ENCODE peak calls at places on chromosomes 6 and 20, in eight cellular contexts. O is HCT116, W is GM12878, V is sigmoid colon, G is A549, C is gastrocnemius medialis, I is lower leg skin, X is uterus. N is an unnamed sample.
A peak's percentile ranks its signal among the peaks of the same experiment; 100 is the strongest.

GRCh38 chr6:29791786-29792122 is 35.9 kb upstream of the HLA-G start:
- DNase-seq in I (no peak), C (no peak), V (no peak), W (no peak), X (no peak), O (no peak), G (no peak), N (no peak)

GRCh38 chr6:109015185-109015584 is 79.5 kb downstream of the SESN1 start:
- DNase-seq in C (no peak), O (no peak), W (no peak), V (no peak), G (no peak), X (no peak), I (no peak), N (peak; percentile 2)

GRCh38 chr6:63844287-63844686 is 208.7 kb downstream of the PHF3 start:
- DNase-seq in G (no peak), X (no peak), V (no peak), C (no peak), I (no peak), W (no peak), O (no peak), N (no peak)

GRCh38 chr6:135506270-135506997 is 8.9 kb upstream of the AHI1 start:
- DNase-seq in X (no peak), G (peak; percentile 69), C (no peak), V (no peak), I (no peak), O (no peak), W (no peak), N (peak; percentile 73)

GRCh38 chr20:1005452-1006027 is 3.4 kb upstream of the RSPO4 start:
- DNase-seq in I (peak; percentile 72), X (no peak), G (peak; percentile 66), V (peak; percentile 24), W (peak; percentile 2), C (no peak), O (peak; percentile 63), N (peak; percentile 32)

GRCh38 chr6:82363368-82364086 is at the start of gene TPBG:
- DNase-seq in C (no peak), O (peak; percentile 47), W (no peak), V (peak; percentile 70), X (peak; percentile 45), G (peak; percentile 72), I (peak; percentile 90), N (no peak)

GRCh38 chr6:118843685-118844390 is 50.1 kb upstream of the ASF1A start:
- DNase-seq in C (no peak), G (no peak), V (no peak), I (no peak), W (peak; percentile 69), X (no peak), O (no peak), N (no peak)

GRCh38 chr6:72151742-72152141 is 265.4 kb downstream of the RIMS1 start:
- DNase-seq in W (no peak), V (no peak), O (no peak), I (no peak), G (no peak), C (no peak), X (no peak), N (no peak)

GRCh38 chr6:69866351-69867074 is at the start of gene COL19A1:
- DNase-seq in G (no peak), O (no peak), W (peak; percentile 76), V (peak; percentile 64), C (no peak), I (no peak), X (no peak), N (peak; percentile 24)

GRCh38 chr6:28258877-28259777 is at the start of gene NKAPL:
- DNase-seq in W (no peak), C (peak; percentile 48), O (no peak), V (peak; percentile 93), G (no peak), X (peak; percentile 71), I (peak; percentile 94), N (peak; percentile 20)

GRCh38 chr20:11035211-11035610 is 361.4 kb upstream of the JAG1 start:
- DNase-seq in O (no peak), W (no peak), C (no peak), I (no peak), G (no peak), V (no peak), X (no peak), N (no peak)

GRCh38 chr6:107490568-107491058 is 696 bp downstream of the SOBP start:
- DNase-seq in I (peak; percentile 86), X (peak; percentile 25), G (no peak), C (no peak), W (no peak), V (peak; percentile 65), O (no peak), N (no peak)

GRCh38 chr20:56454754-56455153 is 13.7 kb upstream of the RTF2 start:
- DNase-seq in I (no peak), X (no peak), O (no peak), W (no peak), G (no peak), V (no peak), C (no peak), N (no peak)

GRCh38 chr6:30719356-30719755 is 796 bp upstream of the TUBB start:
- DNase-seq in G (no peak), C (no peak), O (no peak), I (no peak), V (no peak), X (no peak), W (no peak), N (peak; percentile 65)

GRCh38 chr6:14743465-14744211 is 502.2 kb upstream of the JARID2 start:
- DNase-seq in G (peak; percentile 94), V (peak; percentile 78), W (no peak), I (peak; percentile 95), X (no peak), O (peak; percentile 94), C (peak; percentile 35), N (peak; percentile 93)

GRCh38 chr6:72622094-72622540 is 253 bp downstream of the KCNQ5 start:
- DNase-seq in O (no peak), C (no peak), V (no peak), X (no peak), W (no peak), G (peak; percentile 36), I (no peak), N (peak; percentile 56)

GRCh38 chr6:138645976-138646640 is 127.5 kb upstream of the CCDC28A start:
- DNase-seq in C (no peak), O (no peak), G (no peak), W (no peak), I (no peak), V (no peak), X (no peak), N (no peak)

GRCh38 chr6:142518126-142518525 is 216.3 kb downstream of the ADGRG6 start:
- DNase-seq in G (no peak), W (no peak), V (no peak), I (no peak), X (no peak), C (no peak), O (no peak), N (no peak)

GRCh38 chr20:1469925-1470571 is 3.4 kb upstream of the NSFL1C start:
- DNase-seq in G (peak; percentile 98), C (peak; percentile 18), O (peak; percentile 79), X (peak; percentile 51), V (peak; percentile 79), I (peak; percentile 91), W (peak; percentile 39), N (peak; percentile 83)

GRCh38 chr6:15907914-15908518 is 220.9 kb upstream of the MYLIP start:
- DNase-seq in V (no peak), G (no peak), W (no peak), X (no peak), C (no peak), I (no peak), O (no peak), N (no peak)

GRCh38 chr6:139713911-139714527 is 339.6 kb upstream of the CITED2 start:
- DNase-seq in O (no peak), G (peak; percentile 9), X (no peak), I (no peak), W (no peak), V (no peak), C (no peak), N (no peak)

GRCh38 chr6:21845018-21845417 is 251.5 kb downstream of the SOX4 start:
- DNase-seq in W (no peak), C (peak; percentile 2), O (no peak), X (no peak), G (no peak), I (no peak), V (no peak), N (no peak)
- TF ChIP-seq POLR2A in W (no peak), C (no peak), O (no peak), X (no peak), G (no peak), I (no peak), V (no peak), N (no peak)

GRCh38 chr6:31971993-31972708 is at the start of gene DXO:
- DNase-seq in X (peak; percentile 98), O (peak; percentile 98), W (peak; percentile 94), C (peak; percentile 94), I (peak; percentile 99), V (peak; percentile 99), G (peak; percentile 98), N (peak; percentile 99)
- TF ChIP-seq POLR2A in X (peak; percentile 66), O (no peak), W (peak; percentile 83), C (peak; percentile 74), I (no peak), V (no peak), G (no peak), N (peak; percentile 61)

GRCh38 chr6:17045581-17046322 is 56.1 kb upstream of the STMND1 start:
- DNase-seq in O (no peak), W (no peak), C (no peak), I (no peak), G (no peak), X (no peak), V (no peak), N (no peak)

GRCh38 chr6:17039266-17039665 is 62.6 kb upstream of the STMND1 start:
- DNase-seq in X (no peak), I (no peak), C (no peak), G (no peak), V (no peak), W (no peak), O (no peak), N (no peak)

GRCh38 chr6:17042422-17043147 is 59.3 kb upstream of the STMND1 start:
- DNase-seq in G (peak; percentile 25), X (no peak), O (peak; percentile 34), W (no peak), I (no peak), C (no peak), V (no peak), N (no peak)

GRCh38 chr6:17038316-17038715 is 63.5 kb upstream of the STMND1 start:
- DNase-seq in C (no peak), O (no peak), V (no peak), I (no peak), G (no peak), W (no peak), X (no peak), N (no peak)

DNA sequence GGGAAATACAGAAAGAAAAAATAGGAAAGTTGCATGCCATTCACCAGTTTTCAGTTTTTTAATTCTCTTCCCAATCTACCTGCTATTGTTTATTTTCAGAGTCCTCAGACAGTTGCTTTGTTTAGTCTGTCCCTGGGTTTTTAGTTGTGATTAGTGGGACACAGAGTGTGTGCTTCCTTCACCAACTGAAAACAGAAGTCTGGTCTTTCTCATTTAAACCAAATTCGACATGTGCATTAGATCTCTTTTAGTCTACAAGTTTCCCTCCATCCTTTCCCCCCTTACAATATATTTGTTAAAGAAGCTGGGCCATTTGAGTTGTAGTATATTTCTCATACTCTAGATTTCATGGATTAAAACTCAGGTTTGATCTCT is 58.7 kb upstream of the STMND1 start:
- DNase-seq in V (no peak), W (no peak), X (no peak), G (no peak), I (no peak), O (no peak), C (no peak), N (no peak)
- TF ChIP-seq POLR2A in V (no peak), W (no peak), X (no peak), G (no peak), I (no peak), O (no peak), C (no peak), N (no peak)

GRCh38 chr6:24876496-24877465 is 59.0 kb downstream of the RIPOR2 start:
- DNase-seq in I (no peak), V (no peak), O (no peak), W (no peak), G (no peak), X (no peak), C (no peak), N (no peak)
- TF ChIP-seq POLR2A in I (no peak), V (no peak), O (no peak), W (no peak), G (no peak), X (no peak), C (no peak), N (no peak)